ENCODE peak calls at places on chromosomes 3 and 15, in seven cellular contexts. One of them, this sample, is unnamed.

GRCh38 chr3:87127286-87127685 is 99.8 kb upstream of the CHMP2B start:
- DNase-seq in activated T-cell treated with anti-CD3 and anti-CD28 coated beads for 1 hour: no peak
- DNase-seq in RPMI7951: peak
- DNase-seq in sigmoid colon: no peak
- DNase-seq in GM12865: no peak
- DNase-seq in esophagus squamous epithelium: no peak
- DNase-seq in thoracic aorta: no peak
- DNase-seq in this sample: peak

GRCh38 chr3:29026959-29027358 is 253.9 kb upstream of the RBMS3 start:
- DNase-seq in activated T-cell treated with anti-CD3 and anti-CD28 coated beads for 1 hour: no peak
- DNase-seq in sigmoid colon: no peak
- DNase-seq in RPMI7951: no peak
- DNase-seq in esophagus squamous epithelium: no peak
- DNase-seq in GM12865: no peak
- DNase-seq in thoracic aorta: no peak
- DNase-seq in this sample: peak

GRCh38 chr3:53630547-53630946 is 136.1 kb downstream of the CACNA1D start:
- DNase-seq in sigmoid colon: no peak
- DNase-seq in RPMI7951: no peak
- DNase-seq in activated T-cell treated with anti-CD3 and anti-CD28 coated beads for 1 hour: no peak
- DNase-seq in esophagus squamous epithelium: no peak
- DNase-seq in thoracic aorta: no peak
- DNase-seq in GM12865: no peak
- DNase-seq in this sample: no peak

GRCh38 chr15:77507151-77507847 is 86.6 kb downstream of the HMG20A start:
- DNase-seq in sigmoid colon: peak
- DNase-seq in esophagus squamous epithelium: no peak
- DNase-seq in GM12865: no peak
- DNase-seq in activated T-cell treated with anti-CD3 and anti-CD28 coated beads for 1 hour: no peak
- DNase-seq in thoracic aorta: no peak
- DNase-seq in RPMI7951: peak
- DNase-seq in this sample: no peak

GRCh38 chr15:77083381-77084160 is 12.7 kb upstream of the TSPAN3 start:
- DNase-seq in RPMI7951: peak
- DNase-seq in activated T-cell treated with anti-CD3 and anti-CD28 coated beads for 1 hour: peak
- DNase-seq in esophagus squamous epithelium: peak
- DNase-seq in thoracic aorta: peak
- DNase-seq in GM12865: peak
- DNase-seq in sigmoid colon: peak
- DNase-seq in this sample: no peak

GRCh38 chr3:187709155-187709554 is 6.8 kb upstream of the RTP2 start:
- DNase-seq in esophagus squamous epithelium: no peak
- DNase-seq in RPMI7951: no peak
- DNase-seq in sigmoid colon: no peak
- DNase-seq in GM12865: no peak
- DNase-seq in thoracic aorta: no peak
- DNase-seq in activated T-cell treated with anti-CD3 and anti-CD28 coated beads for 1 hour: no peak
- DNase-seq in this sample: no peak

GRCh38 chr3:188914556-188914955 is 257.2 kb upstream of the TPRG1 start:
- DNase-seq in GM12865: peak
- DNase-seq in esophagus squamous epithelium: no peak
- DNase-seq in sigmoid colon: no peak
- DNase-seq in activated T-cell treated with anti-CD3 and anti-CD28 coated beads for 1 hour: no peak
- DNase-seq in RPMI7951: peak
- DNase-seq in thoracic aorta: no peak
- DNase-seq in this sample: peak

GRCh38 chr3:182947892-182948291 is 32.4 kb downstream of the DCUN1D1 start:
- DNase-seq in activated T-cell treated with anti-CD3 and anti-CD28 coated beads for 1 hour: no peak
- DNase-seq in thoracic aorta: no peak
- DNase-seq in sigmoid colon: no peak
- DNase-seq in esophagus squamous epithelium: no peak
- DNase-seq in GM12865: peak
- DNase-seq in RPMI7951: peak
- DNase-seq in this sample: no peak

GRCh38 chr3:117308756-117309155 is 599.2 kb downstream of the TUSC7 start:
- DNase-seq in sigmoid colon: no peak
- DNase-seq in esophagus squamous epithelium: no peak
- DNase-seq in activated T-cell treated with anti-CD3 and anti-CD28 coated beads for 1 hour: no peak
- DNase-seq in RPMI7951: no peak
- DNase-seq in GM12865: no peak
- DNase-seq in thoracic aorta: no peak
- DNase-seq in this sample: no peak

GRCh38 chr15:40274350-40275274 is 8.3 kb downstream of the ANKRD63 start:
- DNase-seq in sigmoid colon: peak
- DNase-seq in esophagus squamous epithelium: peak
- DNase-seq in activated T-cell treated with anti-CD3 and anti-CD28 coated beads for 1 hour: peak
- DNase-seq in RPMI7951: peak
- DNase-seq in GM12865: peak
- DNase-seq in thoracic aorta: peak
- DNase-seq in this sample: peak

GRCh38 chr3:128289534-128289933 is 136.3 kb downstream of the EEFSEC start:
- DNase-seq in esophagus squamous epithelium: no peak
- DNase-seq in GM12865: no peak
- DNase-seq in activated T-cell treated with anti-CD3 and anti-CD28 coated beads for 1 hour: no peak
- DNase-seq in RPMI7951: no peak
- DNase-seq in sigmoid colon: no peak
- DNase-seq in thoracic aorta: no peak
- DNase-seq in this sample: no peak

GRCh38 chr3:194387276-194387675 is 11.8 kb downstream of the GP5 start:
- DNase-seq in RPMI7951: no peak
- DNase-seq in activated T-cell treated with anti-CD3 and anti-CD28 coated beads for 1 hour: no peak
- DNase-seq in GM12865: no peak
- DNase-seq in sigmoid colon: no peak
- DNase-seq in thoracic aorta: no peak
- DNase-seq in esophagus squamous epithelium: no peak
- DNase-seq in this sample: no peak

GRCh38 chr3:195860456-195860855 is 47.9 kb downstream of the TNK2 start:
- DNase-seq in thoracic aorta: no peak
- DNase-seq in activated T-cell treated with anti-CD3 and anti-CD28 coated beads for 1 hour: no peak
- DNase-seq in RPMI7951: no peak
- DNase-seq in GM12865: no peak
- DNase-seq in esophagus squamous epithelium: no peak
- DNase-seq in sigmoid colon: no peak
- DNase-seq in this sample: no peak

GRCh38 chr15:42448281-42448680 is 42.7 kb downstream of the ZNF106 start:
- DNase-seq in RPMI7951: no peak
- DNase-seq in sigmoid colon: no peak
- DNase-seq in thoracic aorta: no peak
- DNase-seq in activated T-cell treated with anti-CD3 and anti-CD28 coated beads for 1 hour: no peak
- DNase-seq in GM12865: no peak
- DNase-seq in esophagus squamous epithelium: no peak
- DNase-seq in this sample: no peak

GRCh38 chr15:80779658-80780415 is 667 bp downstream of the CEMIP start:
- DNase-seq in GM12865: no peak
- DNase-seq in sigmoid colon: no peak
- DNase-seq in thoracic aorta: no peak
- DNase-seq in activated T-cell treated with anti-CD3 and anti-CD28 coated beads for 1 hour: no peak
- DNase-seq in RPMI7951: peak
- DNase-seq in esophagus squamous epithelium: no peak
- DNase-seq in this sample: peak

GRCh38 chr3:129485681-129486056 is 42.8 kb upstream of the RHO start:
- DNase-seq in GM12865: no peak
- DNase-seq in sigmoid colon: peak
- DNase-seq in esophagus squamous epithelium: peak
- DNase-seq in activated T-cell treated with anti-CD3 and anti-CD28 coated beads for 1 hour: no peak
- DNase-seq in RPMI7951: peak
- DNase-seq in thoracic aorta: peak
- DNase-seq in this sample: peak

GRCh38 chr3:176579741-176580185 is 617.5 kb downstream of the TBL1XR1 start:
- DNase-seq in RPMI7951: no peak
- DNase-seq in GM12865: no peak
- DNase-seq in activated T-cell treated with anti-CD3 and anti-CD28 coated beads for 1 hour: no peak
- DNase-seq in esophagus squamous epithelium: no peak
- DNase-seq in thoracic aorta: no peak
- DNase-seq in sigmoid colon: no peak
- DNase-seq in this sample: peak

GRCh38 chr3:56157693-56158092 is 310.6 kb downstream of the ERC2 start:
- DNase-seq in GM12865: peak
- DNase-seq in activated T-cell treated with anti-CD3 and anti-CD28 coated beads for 1 hour: no peak
- DNase-seq in thoracic aorta: no peak
- DNase-seq in RPMI7951: peak
- DNase-seq in sigmoid colon: no peak
- DNase-seq in esophagus squamous epithelium: no peak
- DNase-seq in this sample: peak

GRCh38 chr3:32421991-32422859 is 30.6 kb downstream of the CMTM7 start:
- DNase-seq in RPMI7951: peak
- DNase-seq in thoracic aorta: peak
- DNase-seq in GM12865: no peak
- DNase-seq in esophagus squamous epithelium: peak
- DNase-seq in activated T-cell treated with anti-CD3 and anti-CD28 coated beads for 1 hour: no peak
- DNase-seq in sigmoid colon: peak
- DNase-seq in this sample: peak

GRCh38 chr15:97966924-97967620 is 6.6 kb downstream of the ARRDC4 start:
- DNase-seq in esophagus squamous epithelium: no peak
- DNase-seq in activated T-cell treated with anti-CD3 and anti-CD28 coated beads for 1 hour: no peak
- DNase-seq in GM12865: no peak
- DNase-seq in sigmoid colon: no peak
- DNase-seq in thoracic aorta: no peak
- DNase-seq in RPMI7951: no peak
- DNase-seq in this sample: no peak

GRCh38 chr15:40902605-40903561 is 8.6 kb downstream of the VPS18 start:
- DNase-seq in sigmoid colon: no peak
- DNase-seq in RPMI7951: peak
- DNase-seq in thoracic aorta: no peak
- DNase-seq in esophagus squamous epithelium: no peak
- DNase-seq in activated T-cell treated with anti-CD3 and anti-CD28 coated beads for 1 hour: no peak
- DNase-seq in GM12865: no peak
- DNase-seq in this sample: no peak

GRCh38 chr3:160796813-160797164 is 40.8 kb downstream of the PPM1L start:
- DNase-seq in GM12865: no peak
- DNase-seq in RPMI7951: no peak
- DNase-seq in thoracic aorta: no peak
- DNase-seq in activated T-cell treated with anti-CD3 and anti-CD28 coated beads for 1 hour: no peak
- DNase-seq in sigmoid colon: no peak
- DNase-seq in esophagus squamous epithelium: no peak
- DNase-seq in this sample: no peak

GRCh38 chr3:136938334-136938733 is 19.4 kb upstream of the IL20RB start:
- DNase-seq in GM12865: no peak
- DNase-seq in activated T-cell treated with anti-CD3 and anti-CD28 coated beads for 1 hour: no peak
- DNase-seq in thoracic aorta: no peak
- DNase-seq in sigmoid colon: no peak
- DNase-seq in RPMI7951: peak
- DNase-seq in esophagus squamous epithelium: no peak
- DNase-seq in this sample: peak

GRCh38 chr15:89912145-89912673 is 543 bp downstream of the ARPIN start:
- DNase-seq in RPMI7951: peak
- DNase-seq in thoracic aorta: no peak
- DNase-seq in activated T-cell treated with anti-CD3 and anti-CD28 coated beads for 1 hour: no peak
- DNase-seq in sigmoid colon: peak
- DNase-seq in GM12865: no peak
- DNase-seq in esophagus squamous epithelium: no peak
- DNase-seq in this sample: peak

GRCh38 chr3:62531981-62532380 is 158.6 kb upstream of the FEZF2 start:
- DNase-seq in thoracic aorta: no peak
- DNase-seq in RPMI7951: no peak
- DNase-seq in sigmoid colon: no peak
- DNase-seq in activated T-cell treated with anti-CD3 and anti-CD28 coated beads for 1 hour: no peak
- DNase-seq in esophagus squamous epithelium: no peak
- DNase-seq in GM12865: no peak
- DNase-seq in this sample: no peak

GRCh38 chr15:101429191-101429590 is 60.3 kb downstream of the PCSK6 start:
- DNase-seq in activated T-cell treated with anti-CD3 and anti-CD28 coated beads for 1 hour: no peak
- DNase-seq in esophagus squamous epithelium: no peak
- DNase-seq in RPMI7951: no peak
- DNase-seq in GM12865: no peak
- DNase-seq in sigmoid colon: no peak
- DNase-seq in thoracic aorta: no peak
- DNase-seq in this sample: no peak

GRCh38 chr3:139284221-139284620 is 59.6 kb upstream of the MRPS22 start:
- DNase-seq in RPMI7951: peak
- DNase-seq in activated T-cell treated with anti-CD3 and anti-CD28 coated beads for 1 hour: no peak
- DNase-seq in sigmoid colon: no peak
- DNase-seq in thoracic aorta: no peak
- DNase-seq in GM12865: no peak
- DNase-seq in esophagus squamous epithelium: no peak
- DNase-seq in this sample: no peak

GRCh38 chr3:50205719-50206276 is 727 bp downstream of the SLC38A3 start:
- DNase-seq in sigmoid colon: no peak
- DNase-seq in activated T-cell treated with anti-CD3 and anti-CD28 coated beads for 1 hour: no peak
- DNase-seq in esophagus squamous epithelium: no peak
- DNase-seq in thoracic aorta: no peak
- DNase-seq in RPMI7951: no peak
- DNase-seq in GM12865: peak
- DNase-seq in this sample: peak

GRCh38 chr15:58423205-58423604 is 8.6 kb upstream of the LIPC start:
- DNase-seq in GM12865: no peak
- DNase-seq in sigmoid colon: no peak
- DNase-seq in esophagus squamous epithelium: no peak
- DNase-seq in thoracic aorta: no peak
- DNase-seq in RPMI7951: no peak
- DNase-seq in activated T-cell treated with anti-CD3 and anti-CD28 coated beads for 1 hour: no peak
- DNase-seq in this sample: no peak

GRCh38 chr3:42556089-42556632 is 25.6 kb downstream of the SEC22C start:
- DNase-seq in activated T-cell treated with anti-CD3 and anti-CD28 coated beads for 1 hour: peak
- DNase-seq in RPMI7951: no peak
- DNase-seq in esophagus squamous epithelium: no peak
- DNase-seq in GM12865: peak
- DNase-seq in sigmoid colon: no peak
- DNase-seq in thoracic aorta: no peak
- DNase-seq in this sample: no peak

GRCh38 chr15:74133071-74133702 is 2.8 kb downstream of the ISLR2 start:
- DNase-seq in thoracic aorta: no peak
- DNase-seq in sigmoid colon: no peak
- DNase-seq in activated T-cell treated with anti-CD3 and anti-CD28 coated beads for 1 hour: no peak
- DNase-seq in GM12865: no peak
- DNase-seq in esophagus squamous epithelium: no peak
- DNase-seq in RPMI7951: no peak
- DNase-seq in this sample: no peak

This sample was measured in fibroblast of lung.